ENCODE peak calls at places on chromosomes 4 and X, in six cellular contexts. One of them, this sample, is unnamed.

GRCh38 chr4:35934370-35934981 is 309.8 kb downstream of the ARAP2 start:
- DNase-seq in mesothelial cell of epicardium: no peak
- DNase-seq in B cell: no peak
- DNase-seq in RWPE1: peak
- DNase-seq in D721Med: no peak
- DNase-seq in IMR-90: peak
- DNase-seq in this sample: peak

GRCh38 chrX:5674036-5674435 is 554.6 kb downstream of the NLGN4X start:
- DNase-seq in mesothelial cell of epicardium: no peak
- DNase-seq in B cell: no peak
- DNase-seq in IMR-90: no peak
- DNase-seq in RWPE1: no peak
- DNase-seq in D721Med: no peak
- DNase-seq in this sample: no peak

GRCh38 chrX:136823175-136823574 is 42.4 kb upstream of the ARHGEF6 start:
- DNase-seq in B cell: no peak
- DNase-seq in D721Med: no peak
- DNase-seq in mesothelial cell of epicardium: no peak
- DNase-seq in IMR-90: peak
- DNase-seq in RWPE1: peak
- DNase-seq in this sample: no peak

GRCh38 chrX:49988128-49988527 is 65.7 kb downstream of the CLCN5 start:
- DNase-seq in RWPE1: no peak
- DNase-seq in B cell: no peak
- DNase-seq in D721Med: no peak
- DNase-seq in IMR-90: no peak
- DNase-seq in mesothelial cell of epicardium: no peak
- DNase-seq in this sample: peak

GRCh38 chr4:154001187-154001586 is 212.3 kb upstream of the SFRP2 start:
- DNase-seq in RWPE1: no peak
- DNase-seq in B cell: no peak
- DNase-seq in mesothelial cell of epicardium: no peak
- DNase-seq in IMR-90: no peak
- DNase-seq in D721Med: no peak
- DNase-seq in this sample: no peak

GRCh38 chrX:13007519-13008188 is 32.7 kb downstream of the TMSB4X start:
- DNase-seq in IMR-90: peak
- DNase-seq in D721Med: no peak
- DNase-seq in mesothelial cell of epicardium: no peak
- DNase-seq in RWPE1: no peak
- DNase-seq in B cell: no peak
- DNase-seq in this sample: peak

GRCh38 chr4:103998752-103999151 is 279.0 kb upstream of the TACR3 start:
- DNase-seq in mesothelial cell of epicardium: no peak
- DNase-seq in B cell: no peak
- DNase-seq in D721Med: no peak
- DNase-seq in IMR-90: no peak
- DNase-seq in RWPE1: no peak
- DNase-seq in this sample: no peak

GRCh38 chr4:168759959-168760527 is 250.0 kb downstream of the CBR4 start:
- DNase-seq in mesothelial cell of epicardium: no peak
- DNase-seq in D721Med: no peak
- DNase-seq in IMR-90: no peak
- DNase-seq in B cell: no peak
- DNase-seq in RWPE1: no peak
- DNase-seq in this sample: no peak

GRCh38 chr4:171715973-171716372 is 97.2 kb upstream of the GALNTL6 start:
- DNase-seq in RWPE1: no peak
- DNase-seq in B cell: no peak
- DNase-seq in D721Med: no peak
- DNase-seq in mesothelial cell of epicardium: no peak
- DNase-seq in IMR-90: no peak
- DNase-seq in this sample: no peak

DNA sequence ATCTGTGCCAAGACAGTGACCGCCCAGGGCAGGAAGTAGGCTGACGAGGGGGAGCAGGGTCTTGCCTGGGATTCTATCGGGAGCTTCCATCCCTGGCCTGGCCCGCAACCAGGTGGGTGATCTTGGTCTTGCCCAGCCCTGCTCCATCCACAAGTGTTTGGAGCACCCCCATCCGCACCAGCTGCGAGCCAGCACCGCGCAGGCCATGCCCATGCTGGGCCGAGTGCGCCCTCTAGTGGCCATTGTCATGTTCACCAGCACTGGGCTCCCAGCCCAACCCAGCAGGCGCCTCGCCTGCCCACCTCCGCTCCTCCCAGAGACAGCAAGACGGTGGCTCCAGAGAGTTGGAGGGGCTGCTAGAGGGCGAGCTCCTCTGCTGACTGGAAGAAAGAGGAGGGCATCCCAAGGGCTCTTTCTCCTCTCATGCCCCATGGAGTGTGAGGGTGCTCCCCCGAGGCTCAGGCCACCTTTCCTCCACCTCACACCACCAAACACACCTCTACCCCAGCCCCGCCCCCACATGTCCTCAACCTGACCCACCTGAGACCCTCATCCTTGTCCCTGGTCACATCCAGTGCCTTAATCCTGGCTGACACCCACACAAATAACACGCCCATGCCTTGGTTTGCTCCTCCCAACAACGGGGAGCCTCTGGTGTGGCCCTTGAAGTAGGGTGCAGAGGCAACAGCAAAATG is 9.8 kb upstream of the ATP2B3 start:
- DNase-seq in RWPE1: peak
- DNase-seq in D721Med: peak
- DNase-seq in IMR-90: peak
- DNase-seq in B cell: peak
- DNase-seq in mesothelial cell of epicardium: peak
- DNase-seq in this sample: peak
- TF ChIP-seq CTCF in RWPE1: peak
- TF ChIP-seq CTCF in D721Med: peak
- TF ChIP-seq CTCF in IMR-90: peak
- TF ChIP-seq CTCF in B cell: peak
- TF ChIP-seq CTCF in mesothelial cell of epicardium: peak
- TF ChIP-seq CTCF in this sample: peak

GRCh38 chrX:84735025-84735424 is 232.8 kb upstream of the HDX start:
- DNase-seq in D721Med: no peak
- DNase-seq in mesothelial cell of epicardium: no peak
- DNase-seq in RWPE1: no peak
- DNase-seq in IMR-90: peak
- DNase-seq in B cell: no peak
- DNase-seq in this sample: no peak

GRCh38 chrX:84729408-84729807 is 227.2 kb upstream of the HDX start:
- DNase-seq in mesothelial cell of epicardium: no peak
- DNase-seq in B cell: no peak
- DNase-seq in D721Med: no peak
- DNase-seq in IMR-90: no peak
- DNase-seq in RWPE1: no peak
- DNase-seq in this sample: no peak

GRCh38 chrX:84724576-84724975 is 222.3 kb upstream of the HDX start:
- DNase-seq in IMR-90: no peak
- DNase-seq in mesothelial cell of epicardium: no peak
- DNase-seq in RWPE1: no peak
- DNase-seq in B cell: no peak
- DNase-seq in D721Med: no peak
- DNase-seq in this sample: no peak

DNA sequence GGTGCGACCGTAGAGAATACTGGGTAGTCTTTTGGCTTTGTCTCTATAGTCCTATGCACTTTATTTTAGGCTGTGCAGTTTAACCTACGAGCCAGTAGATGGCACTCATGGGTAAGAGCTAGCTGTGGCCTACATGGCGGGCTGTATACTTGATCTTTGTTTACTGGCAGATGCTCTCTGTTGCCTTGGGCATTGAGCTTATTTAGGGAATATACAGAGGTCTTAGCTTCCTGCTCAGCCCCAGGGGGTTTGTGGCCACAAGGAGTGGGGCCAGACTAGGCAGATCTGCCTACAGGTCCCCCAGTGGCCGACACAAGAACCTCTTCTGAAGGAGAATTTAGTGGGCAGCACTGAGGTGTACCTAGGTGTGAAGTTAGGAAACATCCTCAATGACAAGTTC is 227.6 kb upstream of the HDX start:
- DNase-seq in IMR-90: peak
- DNase-seq in mesothelial cell of epicardium: no peak
- DNase-seq in D721Med: no peak
- DNase-seq in B cell: no peak
- DNase-seq in RWPE1: no peak
- DNase-seq in this sample: peak
- TF ChIP-seq CTCF in IMR-90: peak
- TF ChIP-seq CTCF in mesothelial cell of epicardium: peak
- TF ChIP-seq CTCF in D721Med: peak
- TF ChIP-seq CTCF in B cell: peak
- TF ChIP-seq CTCF in RWPE1: peak
- TF ChIP-seq CTCF in this sample: peak

GRCh38 chrX:121308276-121308805 is 260.9 kb downstream of the GLUD2 start:
- DNase-seq in IMR-90: no peak
- DNase-seq in RWPE1: peak
- DNase-seq in D721Med: no peak
- DNase-seq in B cell: no peak
- DNase-seq in mesothelial cell of epicardium: no peak
- DNase-seq in this sample: peak
- TF ChIP-seq CTCF in IMR-90: no peak
- TF ChIP-seq CTCF in RWPE1: no peak
- TF ChIP-seq CTCF in D721Med: peak
- TF ChIP-seq CTCF in B cell: no peak
- TF ChIP-seq CTCF in mesothelial cell of epicardium: no peak
- TF ChIP-seq CTCF in this sample: peak

DNA sequence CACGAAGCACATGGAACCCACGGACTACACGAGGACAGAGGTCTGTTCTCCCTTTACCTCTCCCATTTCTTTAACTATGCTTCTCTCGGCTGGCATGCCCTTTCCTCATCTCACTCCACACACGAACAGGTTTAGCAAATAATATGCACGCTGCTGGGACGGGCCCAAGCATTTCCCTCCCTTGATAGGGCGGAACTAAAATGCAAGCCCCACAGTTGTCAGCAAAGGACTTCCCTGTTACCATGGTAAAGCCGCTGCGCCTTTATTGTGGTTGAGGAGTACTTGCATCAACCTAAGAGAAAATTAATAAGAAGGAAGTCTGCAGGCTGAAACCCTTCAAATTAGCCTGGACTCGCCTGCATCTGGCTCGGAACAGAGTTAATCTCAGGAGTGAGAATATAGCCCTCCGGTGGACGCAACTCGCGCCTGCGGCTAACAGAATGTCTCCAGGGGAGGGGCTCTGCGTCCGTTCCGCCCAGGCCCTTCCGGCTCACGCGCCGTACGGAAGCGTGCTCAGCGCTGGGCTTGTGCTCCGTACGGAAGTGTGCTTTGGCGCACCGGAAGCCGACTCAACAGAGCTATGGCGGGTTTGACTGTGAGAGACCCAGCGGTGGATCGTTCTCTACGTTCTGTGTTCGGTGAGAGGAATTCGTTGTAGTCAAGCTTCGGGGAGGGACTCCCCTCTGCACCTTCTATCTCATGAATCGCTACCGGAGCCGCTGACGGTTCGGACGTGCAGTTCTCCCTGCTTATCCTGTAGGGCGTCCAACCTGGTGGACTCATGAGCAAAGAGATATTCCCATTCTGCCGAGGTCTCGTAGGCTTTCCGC is at the start of gene CSTF2:
- DNase-seq in IMR-90: peak
- DNase-seq in B cell: peak
- DNase-seq in RWPE1: peak
- DNase-seq in mesothelial cell of epicardium: peak
- DNase-seq in D721Med: peak
- DNase-seq in this sample: peak
- TF ChIP-seq CTCF in IMR-90: no peak
- TF ChIP-seq CTCF in B cell: no peak
- TF ChIP-seq CTCF in RWPE1: no peak
- TF ChIP-seq CTCF in mesothelial cell of epicardium: no peak
- TF ChIP-seq CTCF in D721Med: no peak
- TF ChIP-seq CTCF in this sample: peak

DNA sequence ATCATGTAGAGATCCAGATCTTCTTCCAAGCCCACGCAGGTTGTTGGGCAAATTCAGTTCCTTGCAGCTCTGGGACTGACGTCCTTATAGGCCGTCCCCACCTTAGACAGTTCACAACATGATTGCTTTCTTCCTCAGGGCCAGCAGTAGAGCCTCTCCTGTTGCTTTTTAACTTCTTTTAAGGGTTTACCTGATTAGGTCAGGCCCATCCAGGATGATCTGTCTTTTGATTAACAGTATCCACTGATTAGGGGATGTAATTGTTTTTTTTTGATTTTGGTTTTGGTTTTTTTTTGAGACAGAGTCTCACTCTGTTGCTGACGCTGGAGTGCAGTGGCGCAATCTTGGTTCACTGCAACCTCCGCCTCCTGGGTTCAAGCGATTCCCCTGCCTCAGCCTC is 109.1 kb upstream of the BMPR1B start:
- DNase-seq in mesothelial cell of epicardium: no peak
- DNase-seq in B cell: no peak
- DNase-seq in D721Med: no peak
- DNase-seq in RWPE1: no peak
- DNase-seq in IMR-90: no peak
- DNase-seq in this sample: no peak
- TF ChIP-seq CTCF in mesothelial cell of epicardium: no peak
- TF ChIP-seq CTCF in B cell: no peak
- TF ChIP-seq CTCF in D721Med: no peak
- TF ChIP-seq CTCF in RWPE1: no peak
- TF ChIP-seq CTCF in IMR-90: no peak
- TF ChIP-seq CTCF in this sample: no peak

GRCh38 chr4:184313058-184313709 is 95.5 kb upstream of the ENPP6 start:
- DNase-seq in mesothelial cell of epicardium: no peak
- DNase-seq in IMR-90: no peak
- DNase-seq in RWPE1: no peak
- DNase-seq in B cell: no peak
- DNase-seq in D721Med: no peak
- DNase-seq in this sample: no peak

GRCh38 chr4:184309241-184310170 is 91.8 kb upstream of the ENPP6 start:
- DNase-seq in B cell: no peak
- DNase-seq in RWPE1: no peak
- DNase-seq in mesothelial cell of epicardium: no peak
- DNase-seq in IMR-90: no peak
- DNase-seq in D721Med: no peak
- DNase-seq in this sample: no peak

GRCh38 chr4:184310881-184311709 is 93.4 kb upstream of the ENPP6 start:
- DNase-seq in IMR-90: no peak
- DNase-seq in RWPE1: no peak
- DNase-seq in D721Med: no peak
- DNase-seq in B cell: no peak
- DNase-seq in mesothelial cell of epicardium: no peak
- DNase-seq in this sample: no peak

GRCh38 chr4:184312126-184312525 is 94.5 kb upstream of the ENPP6 start:
- DNase-seq in D721Med: no peak
- DNase-seq in RWPE1: no peak
- DNase-seq in IMR-90: no peak
- DNase-seq in B cell: no peak
- DNase-seq in mesothelial cell of epicardium: no peak
- DNase-seq in this sample: no peak

GRCh38 chr4:184310171-184310567 is 92.5 kb upstream of the ENPP6 start:
- DNase-seq in IMR-90: no peak
- DNase-seq in B cell: peak
- DNase-seq in mesothelial cell of epicardium: no peak
- DNase-seq in RWPE1: no peak
- DNase-seq in D721Med: no peak
- DNase-seq in this sample: no peak
- TF ChIP-seq CTCF in IMR-90: no peak
- TF ChIP-seq CTCF in B cell: peak
- TF ChIP-seq CTCF in mesothelial cell of epicardium: no peak
- TF ChIP-seq CTCF in RWPE1: no peak
- TF ChIP-seq CTCF in D721Med: peak
- TF ChIP-seq CTCF in this sample: peak

GRCh38 chr4:42315231-42315630 is 82.1 kb upstream of the SHISA3 start:
- DNase-seq in mesothelial cell of epicardium: no peak
- DNase-seq in B cell: no peak
- DNase-seq in D721Med: no peak
- DNase-seq in IMR-90: no peak
- DNase-seq in RWPE1: no peak
- DNase-seq in this sample: no peak
- TF ChIP-seq CTCF in mesothelial cell of epicardium: no peak
- TF ChIP-seq CTCF in B cell: no peak
- TF ChIP-seq CTCF in D721Med: no peak
- TF ChIP-seq CTCF in IMR-90: no peak
- TF ChIP-seq CTCF in RWPE1: no peak
- TF ChIP-seq CTCF in this sample: no peak

GRCh38 chr4:88456757-88457306 is at the start of gene HERC5:
- DNase-seq in IMR-90: peak
- DNase-seq in RWPE1: peak
- DNase-seq in B cell: peak
- DNase-seq in mesothelial cell of epicardium: peak
- DNase-seq in D721Med: peak
- DNase-seq in this sample: peak
- TF ChIP-seq CTCF in IMR-90: peak
- TF ChIP-seq CTCF in RWPE1: peak
- TF ChIP-seq CTCF in B cell: no peak
- TF ChIP-seq CTCF in mesothelial cell of epicardium: no peak
- TF ChIP-seq CTCF in D721Med: peak
- TF ChIP-seq CTCF in this sample: peak